ENCODE peak calls at places on chromosomes 4 and X, in eight cellular contexts. L is aorta; Y is left lung; T is tibial nerve; E is left ventricle myocardium inferior; U is GM23338; I is mesendoderm; A is CD4-positive, CD25-positive, alpha-beta regulatory T cell. R is an unnamed sample.

GRCh38 chrX:23805379-23805778 is 22.4 kb downstream of the SAT1 start:
- DNase-seq in L (no peak), Y (no peak), T (no peak), E (no peak), U (no peak), I (no peak), A (no peak), R (no peak)

GRCh38 chrX:1242901-1243402 is 25.7 kb upstream of the CSF2RA start:
- DNase-seq in L (peak; percentile 28), Y (no peak), T (no peak), E (no peak), U (peak; percentile 54), I (peak; percentile 95), A (no peak), R (no peak)

GRCh38 chr4:110475881-110476818 is at the start of gene ENPEP:
- DNase-seq in L (no peak), Y (no peak), T (no peak), E (peak; percentile 46), U (peak; percentile 62), I (peak; percentile 84), A (no peak), R (no peak)

GRCh38 chr4:136803430-136803829 is 728.9 kb downstream of the PCDH18 start:
- DNase-seq in L (no peak), Y (no peak), T (no peak), E (no peak), U (peak; percentile 5), I (no peak), A (no peak), R (no peak)

GRCh38 chr4:13329340-13329850 is 154.7 kb downstream of the RAB28 start:
- DNase-seq in L (no peak), Y (no peak), T (no peak), E (no peak), U (no peak), I (no peak), A (no peak), R (no peak)

GRCh38 chr4:168830777-168831512 is 179.1 kb downstream of the CBR4 start:
- DNase-seq in L (no peak), Y (no peak), T (no peak), E (no peak), U (no peak), I (no peak), A (no peak), R (no peak)

GRCh38 chrX:20029728-20030127 is 38.9 kb upstream of the BCLAF3 start:
- DNase-seq in L (no peak), Y (no peak), T (no peak), E (no peak), U (no peak), I (no peak), A (no peak), R (no peak)

GRCh38 chrX:102712967-102713677 is 874 bp downstream of the GPRASP2 start:
- DNase-seq in L (no peak), Y (peak; percentile 37), T (peak; percentile 34), E (peak; percentile 35), U (peak; percentile 64), I (peak; percentile 63), A (no peak), R (peak; percentile 71)

GRCh38 chr4:48985976-48986653 is at the start of gene CWH43:
- DNase-seq in L (peak; percentile 69), Y (no peak), T (no peak), E (no peak), U (peak; percentile 84), I (peak; percentile 53), A (no peak), R (no peak)

GRCh38 chr4:170940043-170940724 is 850.4 kb upstream of the AADAT start:
- DNase-seq in L (no peak), Y (no peak), T (no peak), E (no peak), U (no peak), I (peak; percentile 9), A (no peak), R (no peak)

GRCh38 chrX:2552621-2553297 is 52.0 kb upstream of the DHRSX start:
- DNase-seq in L (no peak), Y (no peak), T (no peak), E (no peak), U (no peak), I (no peak), A (no peak), R (no peak)
- H3K4me3 ChIP-seq in L (no peak overlapping the region), Y (no peak overlapping the region), T (no peak overlapping the region), E (no peak overlapping the region), U (no peak overlapping the region), I (no peak overlapping the region), A (no peak overlapping the region), R (no peak overlapping the region)

GRCh38 chr4:38855466-38855865 is 1.2 kb downstream of the TLR6 start:
- DNase-seq in L (no peak), Y (no peak), T (no peak), E (no peak), U (no peak), I (no peak), A (no peak), R (no peak)

GRCh38 chr4:38857354-38858096 is 908 bp upstream of the TLR6 start:
- DNase-seq in L (no peak), Y (peak; percentile 60), T (no peak), E (peak; percentile 20), U (no peak), I (peak; percentile 66), A (no peak), R (no peak)

GRCh38 chr4:38858097-38858420 is 1.4 kb upstream of the TLR6 start:
- DNase-seq in L (no peak), Y (no peak), T (no peak), E (no peak), U (no peak), I (no peak), A (no peak), R (no peak)

GRCh38 chr4:38856524-38857337 is at the start of gene TLR6:
- DNase-seq in L (no peak), Y (no peak), T (no peak), E (no peak), U (peak; percentile 88), I (peak; percentile 84), A (peak; percentile 43), R (no peak)

DNA sequence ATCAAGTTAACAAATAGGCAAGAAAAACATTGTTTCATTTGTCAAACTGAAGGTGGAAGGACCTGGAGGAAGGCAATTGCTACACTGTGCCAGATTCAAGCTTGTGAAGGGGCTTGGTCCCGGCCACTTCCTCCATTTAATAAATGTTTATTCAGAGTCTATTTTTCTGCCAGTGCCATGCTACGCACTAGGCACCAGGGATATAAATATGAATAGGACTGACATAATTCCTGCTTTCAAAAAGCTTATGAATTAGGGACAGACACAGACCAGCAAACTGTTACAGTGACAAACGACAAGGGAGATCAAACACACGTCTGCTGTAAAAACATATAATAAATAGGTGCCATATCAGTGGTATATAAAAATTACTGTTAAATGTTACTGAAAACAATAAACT is 571 bp downstream of the TLR6 start:
- DNase-seq in L (no peak), Y (no peak), T (no peak), E (no peak), U (no peak), I (no peak), A (no peak), R (no peak)
- H3K27ac ChIP-seq in L (no peak overlapping the region), Y (peak overlapping the region; percentile 74), T (peak overlapping the region; percentile 89), E (peak overlapping the region; percentile 53), U (no peak overlapping the region), I (no peak overlapping the region), A (peak overlapping the region; percentile 63), R (peak overlapping the region; percentile 83)

GRCh38 chr4:41873380-41874295 is 61.6 kb upstream of the TMEM33 start:
- DNase-seq in L (no peak), Y (no peak), T (no peak), E (no peak), U (peak; percentile 71), I (peak; percentile 51), A (no peak), R (no peak)
- H3K4me3 ChIP-seq in L (no peak overlapping the region), Y (no peak overlapping the region), T (no peak overlapping the region), E (peak overlapping the region; percentile 28), U (peak overlapping the region; percentile 49), I (no peak overlapping the region), A (no peak overlapping the region), R (no peak overlapping the region)

GRCh38 chr4:37938208-37938607 is 22.0 kb upstream of the PTTG2 start:
- DNase-seq in L (no peak), Y (no peak), T (no peak), E (no peak), U (no peak), I (no peak), A (no peak), R (no peak)
- H3K27ac ChIP-seq in L (no peak overlapping the region), Y (no peak overlapping the region), T (no peak overlapping the region), E (no peak overlapping the region), U (no peak overlapping the region), I (no peak overlapping the region), A (no peak overlapping the region), R (no peak overlapping the region)

DNA sequence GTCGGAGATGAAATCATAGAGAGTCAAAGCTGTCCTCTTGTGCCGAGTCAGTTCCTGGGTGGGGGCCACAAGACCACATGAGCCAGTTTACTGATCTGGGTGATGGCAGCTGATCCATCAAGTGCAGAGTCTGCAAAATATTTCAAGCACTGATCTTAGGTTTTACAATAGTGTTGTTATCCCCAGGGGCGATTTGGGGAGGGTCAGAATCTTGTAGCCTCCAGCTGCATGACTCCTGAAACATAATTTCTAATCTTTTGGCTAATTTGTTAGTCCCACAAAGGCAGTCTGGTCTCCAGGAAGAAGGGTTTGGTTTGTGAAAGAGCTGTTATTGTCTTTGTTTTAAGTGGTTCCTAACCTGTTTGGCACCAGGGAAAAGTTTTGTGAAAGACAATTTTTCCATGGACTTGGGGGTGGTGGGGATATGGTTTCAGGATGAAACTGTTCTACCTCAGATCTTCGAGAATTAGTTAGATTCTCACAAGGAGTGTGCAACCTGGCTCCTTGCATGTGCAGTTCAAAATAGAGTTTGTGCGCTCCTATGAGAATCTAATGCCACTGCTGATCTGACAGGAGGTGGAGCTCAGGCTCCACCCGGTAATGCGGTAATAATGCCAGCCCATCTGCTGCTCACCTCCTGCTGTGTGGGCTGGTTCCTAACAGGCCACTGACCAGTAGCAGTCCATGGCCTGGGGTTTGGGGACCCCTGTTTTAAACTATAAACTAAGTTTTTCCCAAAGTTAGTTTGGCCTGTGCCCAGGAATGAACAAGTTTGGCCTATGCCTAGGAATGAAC is 29.2 kb downstream of the METAP1 start:
- DNase-seq in L (no peak), Y (no peak), T (no peak), E (peak; percentile 15), U (no peak), I (no peak), A (no peak), R (no peak)
- H3K4me3 ChIP-seq in L (no peak overlapping the region), Y (no peak overlapping the region), T (no peak overlapping the region), E (no peak overlapping the region), U (no peak overlapping the region), I (no peak overlapping the region), A (no peak overlapping the region), R (no peak overlapping the region)